ENCODE peak calls at places on chromosomes 7 and 10, in eight cellular contexts. T is cardiac fibroblast, H is hepatocyte, K is pancreas, I is H9, R is ovary, Z is OCI-LY7, B is AG09319. U is an unnamed sample.

GRCh38 chr7:17685141-17685540 is 255.2 kb downstream of the SNX13 start:
- DNase-seq in T (no peak), H (no peak), K (no peak), I (no peak), R (no peak), Z (no peak), B (no peak), U (no peak)

GRCh38 chr10:11472158-11472753 is 139.2 kb downstream of the USP6NL start:
- DNase-seq in T (peak; percentile 57), H (peak; percentile 76), K (peak; percentile 31), I (peak; percentile 87), R (peak; percentile 71), Z (peak; percentile 73), B (peak; percentile 5), U (peak; percentile 62)

GRCh38 chr10:17687117-17687831 is 43.3 kb downstream of the STAM start:
- DNase-seq in T (no peak), H (no peak), K (no peak), I (no peak), R (no peak), Z (no peak), B (no peak), U (no peak)

GRCh38 chr7:41900532-41900931 is 197.6 kb upstream of the INHBA start:
- DNase-seq in T (no peak), H (no peak), K (no peak), I (no peak), R (no peak), Z (no peak), B (no peak), U (no peak)

GRCh38 chr10:66799474-66799873 is 126.4 kb upstream of the LRRTM3 start:
- DNase-seq in T (no peak), H (no peak), K (no peak), I (no peak), R (no peak), Z (no peak), B (no peak), U (no peak)

GRCh38 chr10:28250782-28251181 is 52.1 kb downstream of the MPP7 start:
- DNase-seq in T (peak; percentile 37), H (peak; percentile 20), K (no peak), I (no peak), R (no peak), Z (peak; percentile 44), B (no peak), U (no peak)

GRCh38 chr10:28996947-28997551 is 291.8 kb upstream of the LYZL1 start:
- DNase-seq in T (no peak), H (no peak), K (no peak), I (no peak), R (no peak), Z (no peak), B (no peak), U (no peak)

GRCh38 chr10:72083234-72084093 is 4.9 kb downstream of the SPOCK2 start:
- DNase-seq in T (no peak), H (no peak), K (no peak), I (peak; percentile 19), R (no peak), Z (no peak), B (no peak), U (no peak)

GRCh38 chr7:45084336-45084735 is 4.4 kb downstream of the NACAD start:
- DNase-seq in T (no peak), H (no peak), K (no peak), I (no peak), R (peak; percentile 21), Z (no peak), B (no peak), U (no peak)

GRCh38 chr7:44395067-44395466 is 69.7 kb upstream of the CAMK2B start:
- DNase-seq in T (no peak), H (no peak), K (no peak), I (peak; percentile 3), R (no peak), Z (no peak), B (no peak), U (no peak)

GRCh38 chr10:116470768-116471415 is 43.2 kb downstream of the PNLIPRP3 start:
- DNase-seq in T (no peak), H (peak; percentile 41), K (peak; percentile 64), I (peak; percentile 63), R (no peak), Z (peak; percentile 4), B (no peak), U (no peak)

GRCh38 chr10:91596821-91597396 is 36.0 kb downstream of the PPP1R3C start:
- DNase-seq in T (peak; percentile 91), H (no peak), K (no peak), I (no peak), R (no peak), Z (no peak), B (no peak), U (no peak)

GRCh38 chr10:24457661-24458318 is 248.9 kb downstream of the KIAA1217 start:
- DNase-seq in T (no peak), H (no peak), K (no peak), I (no peak), R (no peak), Z (no peak), B (no peak), U (no peak)

GRCh38 chr7:5478568-5479045 is 55.0 kb upstream of the TNRC18 start:
- DNase-seq in T (no peak), H (peak; percentile 62), K (no peak), I (no peak), R (no peak), Z (no peak), B (no peak), U (no peak)

GRCh38 chr7:89077992-89078391 is 282.5 kb upstream of the TEX47 start:
- DNase-seq in T (no peak), H (no peak), K (no peak), I (no peak), R (no peak), Z (no peak), B (no peak), U (no peak)

GRCh38 chr10:89414146-89414878 is at the start of gene IFIT5:
- DNase-seq in T (peak; percentile 75), H (peak; percentile 85), K (peak; percentile 60), I (peak; percentile 73), R (peak; percentile 85), Z (peak; percentile 80), B (no peak), U (peak; percentile 85)

GRCh38 chr10:131049051-131049450 is 262.5 kb downstream of the TCERG1L start:
- DNase-seq in T (no peak), H (no peak), K (no peak), I (peak; percentile 96), R (no peak), Z (no peak), B (no peak), U (no peak)

GRCh38 chr10:72255977-72256729 is 17.6 kb upstream of the DDIT4 start:
- DNase-seq in T (no peak), H (no peak), K (no peak), I (no peak), R (no peak), Z (no peak), B (no peak), U (no peak)

GRCh38 chr10:80260295-80261243 is 28.9 kb downstream of the MAT1A start:
- DNase-seq in T (peak; percentile 14), H (no peak), K (no peak), I (peak; percentile 64), R (no peak), Z (peak; percentile 27), B (no peak), U (no peak)

DNA sequence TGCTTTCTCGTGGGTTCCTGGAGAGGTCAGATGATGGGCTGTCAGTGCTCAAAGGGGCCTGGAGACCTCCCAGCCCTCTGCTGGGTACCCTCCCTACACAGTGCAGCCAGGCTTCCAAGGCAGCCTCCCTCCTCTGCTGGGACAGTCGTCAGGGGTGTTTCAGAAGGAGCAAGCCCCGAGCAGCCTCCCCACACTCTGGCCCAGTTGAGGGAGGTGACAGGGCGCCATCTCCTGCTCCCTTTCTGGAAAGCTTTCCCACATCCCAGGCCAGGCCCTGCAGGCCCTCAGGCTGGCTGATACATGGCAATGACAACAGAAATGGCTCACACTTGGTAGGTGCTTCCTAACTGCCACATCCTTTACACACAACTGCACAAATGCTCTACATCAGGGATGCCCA is 32.1 kb downstream of the KCNMA1 start:
- DNase-seq in T (no peak), H (no peak), K (no peak), I (peak; percentile 58), R (no peak), Z (no peak), B (no peak), U (no peak)
- TF ChIP-seq CTCF in T (no peak), H (peak; percentile 8), K (no peak), I (peak; percentile 55), R (no peak), Z (no peak), B (peak; percentile 25), U (no peak)

DNA sequence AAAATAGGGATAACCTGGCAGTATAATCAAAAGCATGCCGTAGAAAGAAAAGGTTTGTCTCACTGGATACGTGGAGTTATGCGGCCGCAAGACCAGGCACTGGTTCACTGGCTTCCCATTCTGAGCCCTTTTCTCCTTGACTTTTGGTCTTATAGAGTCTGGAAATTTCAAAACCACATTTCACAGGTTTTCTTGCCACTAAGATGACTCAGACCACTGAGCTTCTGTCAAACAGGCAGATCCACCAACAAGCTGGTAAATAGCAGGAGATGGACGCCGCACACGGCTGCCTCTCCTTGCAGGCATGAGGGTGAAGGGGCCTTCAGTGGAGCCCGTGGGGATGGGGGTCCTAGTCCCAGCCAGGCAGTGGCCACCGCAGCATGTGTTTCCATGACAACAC is 55.6 kb downstream of the KLF6 start:
- DNase-seq in T (peak; percentile 40), H (no peak), K (no peak), I (no peak), R (no peak), Z (no peak), B (no peak), U (no peak)
- TF ChIP-seq CTCF in T (no peak), H (no peak), K (no peak), I (no peak), R (no peak), Z (no peak), B (no peak), U (no peak)

GRCh38 chr10:59809644-59809974 is 56.4 kb upstream of the MRLN start:
- DNase-seq in T (no peak), H (no peak), K (no peak), I (no peak), R (no peak), Z (no peak), B (no peak), U (no peak)
- TF ChIP-seq CTCF in T (no peak), H (no peak), K (no peak), I (no peak), R (no peak), Z (peak; percentile 2), B (no peak), U (no peak)

GRCh38 chr10:95499482-95499989 is 61.6 kb downstream of the SORBS1 start:
- DNase-seq in T (no peak), H (no peak), K (no peak), I (no peak), R (no peak), Z (no peak), B (no peak), U (no peak)

GRCh38 chr10:95501203-95502094 is 59.7 kb downstream of the SORBS1 start:
- DNase-seq in T (no peak), H (no peak), K (peak; percentile 32), I (no peak), R (no peak), Z (no peak), B (no peak), U (no peak)

GRCh38 chr10:95502377-95502776 is 58.8 kb downstream of the SORBS1 start:
- DNase-seq in T (no peak), H (no peak), K (no peak), I (no peak), R (no peak), Z (no peak), B (no peak), U (no peak)

GRCh38 chr10:95500097-95500496 is 61.1 kb downstream of the SORBS1 start:
- DNase-seq in T (no peak), H (no peak), K (no peak), I (no peak), R (no peak), Z (no peak), B (no peak), U (no peak)

GRCh38 chr10:95500649-95501048 is 60.5 kb downstream of the SORBS1 start:
- DNase-seq in T (no peak), H (no peak), K (no peak), I (no peak), R (no peak), Z (no peak), B (no peak), U (no peak)
- TF ChIP-seq CTCF in T (no peak), H (no peak), K (no peak), I (no peak), R (no peak), Z (no peak), B (no peak), U (no peak)

U was measured in lower lobe of right lung.